ENCODE peak calls at places on chromosomes 16 and 17, in six cellular contexts. One of them, this sample, is unnamed.

GRCh38 chr17:62859146-62859545 is 51.0 kb upstream of the MARCHF10 start:
- DNase-seq in RWPE1: no peak
- DNase-seq in tibial nerve: no peak
- DNase-seq in breast epithelium: no peak
- DNase-seq in uterus: no peak
- DNase-seq in aorta: no peak
- DNase-seq in this sample: no peak

GRCh38 chr17:61720016-61720795 is 129.2 kb upstream of the NACA2 start:
- DNase-seq in RWPE1: no peak
- DNase-seq in tibial nerve: no peak
- DNase-seq in breast epithelium: no peak
- DNase-seq in uterus: no peak
- DNase-seq in aorta: no peak
- DNase-seq in this sample: no peak

GRCh38 chr16:89565506-89566372 is 5.3 kb downstream of the RPL13 start:
- DNase-seq in RWPE1: peak
- DNase-seq in tibial nerve: no peak
- DNase-seq in breast epithelium: peak
- DNase-seq in uterus: no peak
- DNase-seq in aorta: peak
- DNase-seq in this sample: peak

GRCh38 chr17:63932008-63932561 is at the start of gene CD79B:
- DNase-seq in RWPE1: no peak
- DNase-seq in tibial nerve: no peak
- DNase-seq in breast epithelium: no peak
- DNase-seq in uterus: no peak
- DNase-seq in aorta: no peak
- DNase-seq in this sample: no peak

GRCh38 chr17:9204623-9205329 is 183.5 kb downstream of the NTN1 start:
- DNase-seq in RWPE1: no peak
- DNase-seq in tibial nerve: no peak
- DNase-seq in breast epithelium: no peak
- DNase-seq in uterus: no peak
- DNase-seq in aorta: no peak
- DNase-seq in this sample: no peak

GRCh38 chr16:28053461-28053860 is 10.1 kb downstream of the GSG1L start:
- DNase-seq in RWPE1: no peak
- DNase-seq in tibial nerve: no peak
- DNase-seq in breast epithelium: no peak
- DNase-seq in uterus: no peak
- DNase-seq in aorta: no peak
- DNase-seq in this sample: no peak

GRCh38 chr16:2752850-2753522 is 548 bp downstream of the SRRM2 start:
- DNase-seq in RWPE1: peak
- DNase-seq in tibial nerve: peak
- DNase-seq in breast epithelium: peak
- DNase-seq in uterus: peak
- DNase-seq in aorta: peak
- DNase-seq in this sample: no peak

GRCh38 chr16:14303182-14303618 is 232.1 kb downstream of the MRTFB start:
- DNase-seq in RWPE1: no peak
- DNase-seq in tibial nerve: no peak
- DNase-seq in breast epithelium: no peak
- DNase-seq in uterus: no peak
- DNase-seq in aorta: peak
- DNase-seq in this sample: no peak

GRCh38 chr16:56946767-56947603 is 14.8 kb upstream of the CETP start:
- DNase-seq in RWPE1: no peak
- DNase-seq in tibial nerve: no peak
- DNase-seq in breast epithelium: no peak
- DNase-seq in uterus: no peak
- DNase-seq in aorta: peak
- DNase-seq in this sample: no peak

GRCh38 chr17:66549731-66550207 is 247.4 kb downstream of the PRKCA start:
- DNase-seq in RWPE1: peak
- DNase-seq in tibial nerve: no peak
- DNase-seq in breast epithelium: no peak
- DNase-seq in uterus: no peak
- DNase-seq in aorta: no peak
- DNase-seq in this sample: no peak

GRCh38 chr16:86740817-86741799 is 162.8 kb downstream of the FOXL1 start:
- DNase-seq in RWPE1: peak
- DNase-seq in tibial nerve: no peak
- DNase-seq in breast epithelium: no peak
- DNase-seq in uterus: peak
- DNase-seq in aorta: peak
- DNase-seq in this sample: no peak

GRCh38 chr16:56960681-56961281 is 969 bp upstream of the CETP start:
- DNase-seq in RWPE1: no peak
- DNase-seq in tibial nerve: no peak
- DNase-seq in breast epithelium: no peak
- DNase-seq in uterus: no peak
- DNase-seq in aorta: peak
- DNase-seq in this sample: no peak

GRCh38 chr17:56866076-56866475 is 32.1 kb downstream of the DGKE start:
- DNase-seq in RWPE1: no peak
- DNase-seq in tibial nerve: no peak
- DNase-seq in breast epithelium: no peak
- DNase-seq in uterus: no peak
- DNase-seq in aorta: no peak
- DNase-seq in this sample: no peak

GRCh38 chr16:29714396-29714795 is 31.4 kb downstream of the C16orf54 start:
- DNase-seq in RWPE1: no peak
- DNase-seq in tibial nerve: no peak
- DNase-seq in breast epithelium: no peak
- DNase-seq in uterus: no peak
- DNase-seq in aorta: peak
- DNase-seq in this sample: no peak

GRCh38 chr17:55751720-55752250 is 934 bp downstream of the PCTP start:
- DNase-seq in RWPE1: no peak
- DNase-seq in tibial nerve: no peak
- DNase-seq in breast epithelium: no peak
- DNase-seq in uterus: no peak
- DNase-seq in aorta: no peak
- DNase-seq in this sample: no peak

GRCh38 chr17:43337684-43338428 is 60.9 kb upstream of the ARL4D start:
- DNase-seq in RWPE1: no peak
- DNase-seq in tibial nerve: no peak
- DNase-seq in breast epithelium: no peak
- DNase-seq in uterus: no peak
- DNase-seq in aorta: no peak
- DNase-seq in this sample: no peak

GRCh38 chr17:7233701-7234099 is 617 bp downstream of the DVL2 start:
- DNase-seq in RWPE1: no peak
- DNase-seq in tibial nerve: no peak
- DNase-seq in breast epithelium: no peak
- DNase-seq in uterus: no peak
- DNase-seq in aorta: no peak
- DNase-seq in this sample: no peak

GRCh38 chr16:77780378-77780837 is 8.0 kb upstream of the VAT1L start:
- DNase-seq in RWPE1: peak
- DNase-seq in tibial nerve: no peak
- DNase-seq in breast epithelium: no peak
- DNase-seq in uterus: no peak
- DNase-seq in aorta: no peak
- DNase-seq in this sample: peak

GRCh38 chr16:67342616-67343015 is 16.0 kb downstream of the LRRC36 start:
- DNase-seq in RWPE1: no peak
- DNase-seq in tibial nerve: no peak
- DNase-seq in breast epithelium: no peak
- DNase-seq in uterus: no peak
- DNase-seq in aorta: no peak
- DNase-seq in this sample: no peak

GRCh38 chr17:55314784-55315491 is 50.2 kb downstream of the HLF start:
- DNase-seq in RWPE1: no peak
- DNase-seq in tibial nerve: no peak
- DNase-seq in breast epithelium: no peak
- DNase-seq in uterus: no peak
- DNase-seq in aorta: no peak
- DNase-seq in this sample: no peak

GRCh38 chr16:57576429-57576870 is 34.0 kb downstream of the ADGRG5 start:
- DNase-seq in RWPE1: peak
- DNase-seq in tibial nerve: peak
- DNase-seq in breast epithelium: peak
- DNase-seq in uterus: peak
- DNase-seq in aorta: peak
- DNase-seq in this sample: no peak

GRCh38 chr16:85626191-85626951 is 13.2 kb downstream of the GSE1 start:
- DNase-seq in RWPE1: no peak
- DNase-seq in tibial nerve: no peak
- DNase-seq in breast epithelium: no peak
- DNase-seq in uterus: no peak
- DNase-seq in aorta: no peak
- DNase-seq in this sample: no peak

GRCh38 chr16:11668590-11669379 is 530 bp downstream of the SNN start:
- DNase-seq in RWPE1: no peak
- DNase-seq in tibial nerve: no peak
- DNase-seq in breast epithelium: no peak
- DNase-seq in uterus: peak
- DNase-seq in aorta: peak
- DNase-seq in this sample: no peak

GRCh38 chr17:82086941-82087906 is 10.8 kb downstream of the FASN start:
- DNase-seq in RWPE1: no peak
- DNase-seq in tibial nerve: no peak
- DNase-seq in breast epithelium: no peak
- DNase-seq in uterus: no peak
- DNase-seq in aorta: no peak
- DNase-seq in this sample: no peak

GRCh38 chr16:67104061-67104460 is 5.7 kb upstream of the PHAF1 start:
- DNase-seq in RWPE1: no peak
- DNase-seq in tibial nerve: no peak
- DNase-seq in breast epithelium: no peak
- DNase-seq in uterus: no peak
- DNase-seq in aorta: no peak
- DNase-seq in this sample: no peak

GRCh38 chr17:57471941-57472368 is 215.6 kb downstream of the MSI2 start:
- DNase-seq in RWPE1: no peak
- DNase-seq in tibial nerve: no peak
- DNase-seq in breast epithelium: no peak
- DNase-seq in uterus: no peak
- DNase-seq in aorta: no peak
- DNase-seq in this sample: no peak

GRCh38 chr17:72558971-72559476 is 438.2 kb downstream of the SOX9 start:
- DNase-seq in RWPE1: no peak
- DNase-seq in tibial nerve: no peak
- DNase-seq in breast epithelium: no peak
- DNase-seq in uterus: no peak
- DNase-seq in aorta: peak
- DNase-seq in this sample: no peak

GRCh38 chr16:49515861-49516260 is 142.3 kb downstream of the C16orf78 start:
- DNase-seq in RWPE1: no peak
- DNase-seq in tibial nerve: no peak
- DNase-seq in breast epithelium: no peak
- DNase-seq in uterus: no peak
- DNase-seq in aorta: no peak
- DNase-seq in this sample: no peak

GRCh38 chr16:2156025-2156848 is 655 bp downstream of the TRAF7 start:
- DNase-seq in RWPE1: no peak
- DNase-seq in tibial nerve: no peak
- DNase-seq in breast epithelium: no peak
- DNase-seq in uterus: peak
- DNase-seq in aorta: peak
- DNase-seq in this sample: no peak

GRCh38 chr16:75248536-75249380 is 2.7 kb downstream of the BCAR1 start:
- DNase-seq in RWPE1: no peak
- DNase-seq in tibial nerve: no peak
- DNase-seq in breast epithelium: no peak
- DNase-seq in uterus: no peak
- DNase-seq in aorta: no peak
- DNase-seq in this sample: no peak
- H3K27ac ChIP-seq in RWPE1: peak
- H3K27ac ChIP-seq in tibial nerve: peak
- H3K27ac ChIP-seq in breast epithelium: peak
- H3K27ac ChIP-seq in uterus: peak
- H3K27ac ChIP-seq in aorta: peak
- H3K27ac ChIP-seq in this sample: peak

GRCh38 chr17:29376667-29377268 is 13.4 kb upstream of the TAOK1 start:
- DNase-seq in RWPE1: peak
- DNase-seq in tibial nerve: no peak
- DNase-seq in breast epithelium: no peak
- DNase-seq in uterus: no peak
- DNase-seq in aorta: no peak
- DNase-seq in this sample: no peak
- H3K27ac ChIP-seq in RWPE1: no peak
- H3K27ac ChIP-seq in tibial nerve: no peak
- H3K27ac ChIP-seq in breast epithelium: no peak
- H3K27ac ChIP-seq in uterus: no peak
- H3K27ac ChIP-seq in aorta: no peak
- H3K27ac ChIP-seq in this sample: no peak

GRCh38 chr17:29661220-29661619 is 38.5 kb upstream of the CORO6 start:
- DNase-seq in RWPE1: no peak
- DNase-seq in tibial nerve: no peak
- DNase-seq in breast epithelium: no peak
- DNase-seq in uterus: no peak
- DNase-seq in aorta: no peak
- DNase-seq in this sample: no peak
- H3K27ac ChIP-seq in RWPE1: no peak
- H3K27ac ChIP-seq in tibial nerve: no peak
- H3K27ac ChIP-seq in breast epithelium: no peak
- H3K27ac ChIP-seq in uterus: no peak
- H3K27ac ChIP-seq in aorta: no peak
- H3K27ac ChIP-seq in this sample: no peak

GRCh38 chr17:608911-609882 is 105.4 kb downstream of the VPS53 start:
- DNase-seq in RWPE1: no peak
- DNase-seq in tibial nerve: no peak
- DNase-seq in breast epithelium: no peak
- DNase-seq in uterus: no peak
- DNase-seq in aorta: no peak
- DNase-seq in this sample: no peak

GRCh38 chr17:607341-608060 is 107.1 kb downstream of the VPS53 start:
- DNase-seq in RWPE1: no peak
- DNase-seq in tibial nerve: no peak
- DNase-seq in breast epithelium: no peak
- DNase-seq in uterus: no peak
- DNase-seq in aorta: no peak
- DNase-seq in this sample: no peak

GRCh38 chr17:606501-607243 is 108.0 kb downstream of the VPS53 start:
- DNase-seq in RWPE1: no peak
- DNase-seq in tibial nerve: no peak
- DNase-seq in breast epithelium: no peak
- DNase-seq in uterus: no peak
- DNase-seq in aorta: no peak
- DNase-seq in this sample: no peak

GRCh38 chr17:614637-615546 is 99.7 kb downstream of the VPS53 start:
- DNase-seq in RWPE1: peak
- DNase-seq in tibial nerve: no peak
- DNase-seq in breast epithelium: no peak
- DNase-seq in uterus: no peak
- DNase-seq in aorta: no peak
- DNase-seq in this sample: peak

DNA sequence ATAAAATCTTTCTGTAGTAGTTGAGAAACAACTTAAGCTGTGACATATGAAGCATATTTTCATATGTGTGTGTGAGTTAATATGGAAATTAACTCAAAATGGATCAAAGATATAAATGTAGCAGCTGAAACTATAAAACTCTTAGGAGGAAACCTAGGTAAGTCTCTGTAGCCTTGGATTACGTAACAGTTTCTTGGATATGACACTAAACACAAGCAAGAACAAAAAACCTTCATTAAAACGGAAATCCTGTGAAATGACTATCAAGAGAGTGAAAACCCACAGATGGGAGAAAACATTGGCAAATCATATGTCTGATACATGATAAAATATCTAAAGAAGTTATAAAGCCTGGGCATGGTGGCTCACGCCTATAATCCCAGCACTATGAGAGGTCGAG is 104.4 kb downstream of the VPS53 start:
- DNase-seq in RWPE1: no peak
- DNase-seq in tibial nerve: no peak
- DNase-seq in breast epithelium: no peak
- DNase-seq in uterus: no peak
- DNase-seq in aorta: no peak
- DNase-seq in this sample: no peak
- H3K27ac ChIP-seq in RWPE1: no peak
- H3K27ac ChIP-seq in tibial nerve: no peak
- H3K27ac ChIP-seq in breast epithelium: no peak
- H3K27ac ChIP-seq in uterus: no peak
- H3K27ac ChIP-seq in aorta: no peak
- H3K27ac ChIP-seq in this sample: no peak